ENCODE peak calls at places on chromosomes 1 and 21, in nine cellular contexts. A, F, I, B, C, M, G, Y and U are unnamed samples.

GRCh38 chr1:153941826-153942725 is 4.4 kb downstream of the DENND4B start:
- DNase-seq in Y (no peak), I (no peak), C (peak), A (no peak), B (no peak), M (no peak), F (no peak), G (no peak), U (no peak)

GRCh38 chr1:174965006-174965971 is 34.5 kb upstream of the CACYBP start:
- DNase-seq in C (no peak), M (peak), I (no peak), F (no peak), G (peak), Y (no peak), A (no peak), B (peak), U (no peak)

GRCh38 chr1:97138515-97139032 is 417.0 kb downstream of the PTBP2 start:
- DNase-seq in G (no peak), C (no peak), B (peak), A (no peak), F (no peak), I (no peak), M (no peak), Y (no peak), U (no peak)

GRCh38 chr21:45981641-45982255 is at the start of gene COL6A1:
- DNase-seq in Y (no peak), F (peak), I (peak), B (no peak), G (peak), A (peak), M (no peak), C (peak), U (peak)

GRCh38 chr1:234170622-234171021 is 202.6 kb upstream of the COA6 start:
- DNase-seq in M (no peak), I (no peak), G (no peak), A (no peak), C (no peak), F (no peak), Y (no peak), B (no peak), U (no peak)

GRCh38 chr21:24671901-24672300 is 935.4 kb downstream of the MRPL39 start:
- DNase-seq in C (no peak), Y (no peak), F (no peak), G (no peak), I (no peak), A (no peak), B (no peak), M (no peak), U (no peak)

GRCh38 chr1:235601087-235601486 is 48.5 kb downstream of the GNG4 start:
- DNase-seq in B (peak), A (no peak), C (no peak), F (no peak), I (no peak), Y (peak), G (no peak), M (peak), U (no peak)

GRCh38 chr21:32889596-32889995 is 118.0 kb upstream of the PAXBP1 start:
- DNase-seq in Y (no peak), M (no peak), F (no peak), C (no peak), I (no peak), G (no peak), B (peak), A (no peak), U (no peak)

GRCh38 chr1:244615301-244615700 is 37.6 kb upstream of the DESI2 start:
- DNase-seq in I (no peak), G (no peak), Y (no peak), B (peak), F (no peak), A (no peak), M (no peak), C (no peak), U (no peak)

GRCh38 chr1:101756411-101756810 is 240.3 kb downstream of the OLFM3 start:
- DNase-seq in G (no peak), I (no peak), M (no peak), F (no peak), Y (no peak), B (no peak), A (no peak), C (no peak), U (no peak)

GRCh38 chr21:35825370-35825769 is 235.0 kb downstream of the SETD4 start:
- DNase-seq in M (no peak), F (no peak), C (no peak), B (no peak), A (no peak), I (no peak), Y (no peak), G (no peak), U (no peak)

GRCh38 chr1:86779308-86780191 is 75.2 kb downstream of the SH3GLB1 start:
- DNase-seq in I (no peak), B (peak), M (no peak), C (no peak), Y (no peak), F (no peak), A (no peak), G (no peak), U (no peak)

GRCh38 chr21:45358261-45358670 is 46.7 kb upstream of the COL18A1 start:
- DNase-seq in M (no peak), A (no peak), B (no peak), I (no peak), Y (no peak), C (no peak), G (no peak), F (no peak), U (no peak)

GRCh38 chr1:173420330-173420806 is 56.8 kb upstream of the PRDX6 start:
- DNase-seq in Y (peak), F (peak), C (peak), M (peak), B (peak), I (peak), G (no peak), A (peak), U (no peak)

GRCh38 chr1:228304766-228305395 is 97.0 kb downstream of the OBSCN start:
- DNase-seq in M (no peak), C (peak), A (no peak), I (peak), B (no peak), G (no peak), F (no peak), Y (no peak), U (no peak)

GRCh38 chr1:150321826-150322166 is 463 bp downstream of the PRPF3 start:
- DNase-seq in Y (no peak), C (no peak), G (no peak), B (peak), F (no peak), I (no peak), M (peak), A (no peak), U (no peak)

GRCh38 chr1:173581384-173582078 is 21.3 kb downstream of the SLC9C2 start:
- DNase-seq in C (no peak), I (no peak), A (no peak), G (no peak), M (no peak), F (no peak), Y (no peak), B (no peak), U (no peak)

GRCh38 chr1:3423245-3423829 is 31.1 kb upstream of the ARHGEF16 start:
- DNase-seq in M (no peak), I (peak), Y (no peak), G (peak), A (no peak), F (no peak), C (peak), B (no peak), U (no peak)

GRCh38 chr1:34918609-34919561 is 10.6 kb downstream of the DLGAP3 start:
- DNase-seq in G (no peak), I (no peak), F (no peak), C (no peak), A (no peak), M (peak), Y (no peak), B (no peak), U (no peak)

GRCh38 chr1:112508242-112509004 is at the start of gene WNT2B:
- DNase-seq in I (no peak), M (peak), A (no peak), Y (no peak), C (peak), B (no peak), F (peak), G (peak), U (no peak)

GRCh38 chr1:174874337-174875053 is 125.3 kb upstream of the CACYBP start:
- DNase-seq in G (no peak), I (no peak), Y (no peak), A (no peak), F (no peak), C (no peak), B (no peak), M (peak), U (no peak)

GRCh38 chr1:192862271-192862670 is 53.4 kb downstream of the RGS2 start:
- DNase-seq in I (no peak), C (no peak), A (no peak), M (no peak), B (no peak), G (no peak), F (no peak), Y (no peak), U (no peak)

GRCh38 chr1:29504266-29504665 is 267.9 kb downstream of the PTPRU start:
- DNase-seq in F (no peak), M (no peak), A (no peak), B (no peak), G (no peak), Y (no peak), I (no peak), C (no peak), U (no peak)

GRCh38 chr1:65207317-65207716 is 59.3 kb downstream of the AK4 start:
- DNase-seq in I (no peak), B (no peak), C (no peak), Y (no peak), M (peak), G (no peak), A (no peak), F (no peak), U (no peak)

GRCh38 chr1:183236158-183236725 is 50.2 kb downstream of the LAMC2 start:
- DNase-seq in I (no peak), A (no peak), F (no peak), M (no peak), Y (no peak), C (no peak), B (no peak), G (no peak), U (no peak)

GRCh38 chr1:10973956-10974881 is 38.2 kb upstream of the TARDBP start:
- DNase-seq in A (no peak), F (no peak), I (no peak), G (no peak), Y (no peak), M (no peak), B (no peak), C (no peak), U (no peak)

GRCh38 chr1:26203642-26204318 is 13.4 kb downstream of the CATSPER4 start:
- DNase-seq in M (peak), I (no peak), F (no peak), G (no peak), C (no peak), A (no peak), B (no peak), Y (no peak), U (no peak)

GRCh38 chr1:162756523-162756922 is 34.0 kb upstream of the HSD17B7 start:
- DNase-seq in G (no peak), I (no peak), A (no peak), C (no peak), F (no peak), Y (peak), M (no peak), B (peak), U (no peak)

GRCh38 chr1:116906812-116907211 is 2.9 kb upstream of the PTGFRN start:
- DNase-seq in C (no peak), F (no peak), A (no peak), B (peak), Y (no peak), M (no peak), I (no peak), G (no peak), U (no peak)

GRCh38 chr21:44018813-44019567 is 6.9 kb downstream of the TRAPPC10 start:
- DNase-seq in G (no peak), F (no peak), M (no peak), I (no peak), Y (no peak), C (no peak), B (no peak), A (no peak), U (no peak)

GRCh38 chr1:65581120-65581519 is 160.7 kb downstream of the LEPR start:
- DNase-seq in A (no peak), C (no peak), Y (no peak), M (no peak), I (no peak), B (peak), F (no peak), G (no peak), U (no peak)

GRCh38 chr1:13577846-13578245 is 5.8 kb upstream of the PDPN start:
- DNase-seq in A (no peak), C (peak), I (no peak), M (no peak), Y (no peak), F (no peak), G (no peak), B (no peak), U (no peak)

GRCh38 chr1:236067854-236068454 is 3.1 kb upstream of the NID1 start:
- DNase-seq in A (no peak), G (no peak), F (no peak), I (no peak), Y (no peak), M (no peak), C (no peak), B (no peak), U (no peak)

GRCh38 chr1:183633676-183634343 is 1.8 kb downstream of the ARPC5 start:
- DNase-seq in G (no peak), B (peak), F (no peak), C (no peak), I (no peak), M (peak), Y (peak), A (no peak), U (no peak)

GRCh38 chr1:226597616-226598454 is 49.3 kb downstream of the STUM start:
- DNase-seq in M (peak), C (peak), I (no peak), A (no peak), Y (no peak), F (no peak), G (no peak), B (no peak), U (no peak)

GRCh38 chr1:188128761-188129160 is 1300.0 kb downstream of the PLA2G4A start:
- DNase-seq in G (no peak), F (no peak), A (no peak), C (no peak), Y (peak), B (peak), I (no peak), M (no peak), U (no peak)

GRCh38 chr21:42039911-42040351 is 29.8 kb upstream of the ZBTB21 start:
- DNase-seq in G (no peak), Y (no peak), M (no peak), C (no peak), A (no peak), F (no peak), I (peak), B (no peak), U (no peak)

GRCh38 chr1:152786077-152786476 is at the start of gene LCE1E:
- DNase-seq in Y (no peak), M (no peak), B (peak), A (no peak), G (no peak), I (no peak), F (no peak), C (no peak), U (no peak)

GRCh38 chr1:18868801-18869424 is 9.5 kb upstream of the TAS1R2 start:
- DNase-seq in F (no peak), C (no peak), M (no peak), B (no peak), G (no peak), Y (no peak), A (no peak), I (no peak), U (no peak)

DNA sequence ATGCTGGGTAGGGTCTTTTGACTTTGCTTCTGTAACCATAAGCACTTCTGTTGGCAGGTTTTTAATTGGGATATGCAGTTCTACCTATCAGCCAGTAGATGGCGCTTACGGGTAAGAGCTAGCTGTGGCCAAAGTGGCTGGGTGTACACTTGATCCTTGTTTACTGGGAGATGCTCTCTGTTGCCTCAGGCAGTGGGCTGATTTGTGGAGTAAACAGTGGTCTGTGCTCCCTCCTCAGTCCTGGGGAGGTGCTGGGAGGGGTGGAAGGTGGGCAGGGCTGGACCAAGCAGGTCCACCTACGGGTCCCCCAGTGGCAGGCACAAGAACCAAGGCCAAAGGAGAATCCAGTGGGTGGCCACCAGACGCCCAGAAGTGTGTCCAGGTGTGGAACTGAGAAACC is 43.4 kb downstream of the RALGPS2 start:
- DNase-seq in M (peak), I (no peak), G (no peak), F (no peak), C (no peak), Y (peak), B (peak), A (no peak), U (no peak)
- TF ChIP-seq CTCF in M (peak), I (peak), G (peak), F (peak), C (peak), Y (peak), B (peak), A (peak), U (peak)

GRCh38 chr21:37644666-37645065 is 271.6 kb downstream of the KCNJ6 start:
- DNase-seq in G (no peak), I (no peak), B (no peak), A (no peak), M (no peak), Y (no peak), F (no peak), C (no peak), U (no peak)

GRCh38 chr21:37639756-37640155 is 273.2 kb downstream of the DYRK1A start:
- DNase-seq in G (no peak), F (no peak), C (no peak), M (no peak), I (no peak), A (no peak), Y (no peak), B (no peak), U (no peak)

GRCh38 chr21:37647781-37648180 is 268.5 kb downstream of the KCNJ6 start:
- DNase-seq in F (no peak), C (no peak), G (no peak), B (peak), A (no peak), M (no peak), I (no peak), Y (no peak), U (no peak)

GRCh38 chr21:37645848-37646247 is 270.4 kb downstream of the KCNJ6 start:
- DNase-seq in M (no peak), G (no peak), F (no peak), B (no peak), I (no peak), A (no peak), C (no peak), Y (no peak), U (no peak)

GRCh38 chr21:37642493-37642892 is 273.8 kb downstream of the KCNJ6 start:
- DNase-seq in B (peak), M (peak), C (no peak), G (no peak), A (no peak), F (no peak), I (no peak), Y (peak), U (no peak)
- TF ChIP-seq CTCF in B (peak), M (peak), C (peak), G (no peak), A (peak), F (peak), I (no peak), Y (peak), U (no peak)

GRCh38 chr1:155063550-155064108 is at the start of gene EFNA4:
- DNase-seq in Y (peak), B (peak), A (peak), F (peak), M (peak), I (peak), C (peak), G (peak), U (peak)

GRCh38 chr1:155061381-155062150 is 2.0 kb upstream of the EFNA4 start:
- DNase-seq in I (peak), C (peak), G (peak), Y (peak), A (peak), F (peak), M (peak), B (peak), U (peak)

GRCh38 chr1:155064109-155064812 is 721 bp downstream of the EFNA4 start:
- DNase-seq in A (no peak), G (no peak), B (peak), F (no peak), M (peak), Y (peak), C (no peak), I (no peak), U (peak)

GRCh38 chr1:155062151-155062686 is 1.3 kb upstream of the EFNA4 start:
- DNase-seq in M (peak), I (peak), B (no peak), G (peak), C (no peak), A (peak), Y (no peak), F (no peak), U (no peak)

GRCh38 chr1:155062702-155063411 is 683 bp upstream of the EFNA4 start:
- DNase-seq in A (peak), B (peak), M (peak), Y (peak), F (peak), G (peak), C (peak), I (peak), U (no peak)
- TF ChIP-seq CTCF in A (peak), B (peak), M (peak), Y (peak), F (peak), G (peak), C (peak), I (peak), U (peak)

DNA sequence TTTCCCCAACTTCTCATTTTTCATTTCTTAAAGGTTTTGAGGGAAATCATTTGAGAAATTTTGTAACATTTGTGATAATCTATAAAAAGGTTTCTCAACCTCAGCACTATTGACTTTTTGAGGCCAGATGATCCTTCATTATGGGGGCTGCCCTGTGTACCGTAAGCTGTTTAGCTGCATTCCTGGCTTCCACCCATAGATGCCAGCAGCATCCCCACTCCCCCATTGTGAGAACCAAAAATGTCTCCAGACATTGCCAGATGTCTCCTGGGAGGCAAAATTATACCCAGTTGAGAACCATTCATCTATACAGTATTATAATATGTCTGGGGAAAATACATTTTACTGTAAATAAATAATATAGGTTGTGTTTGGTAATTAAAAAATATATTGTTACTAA is 146.0 kb downstream of the PBX1 start:
- DNase-seq in M (no peak), B (no peak), A (no peak), Y (no peak), I (no peak), C (no peak), F (no peak), G (no peak), U (no peak)
- TF ChIP-seq CTCF in M (peak), B (no peak), A (peak), Y (no peak), I (no peak), C (no peak), F (peak), G (no peak), U (no peak)